ENCODE peak calls at places on chromosome X, in nine cellular contexts. One of them, this sample, is unnamed.
A peak's percentile ranks its signal among the peaks of the same experiment; 100 is the strongest.

GRCh38 chrX:132092439-132093065 is 35.3 kb downstream of the FRMD7 start:
- DNase-seq in T1000: no peak
- DNase-seq in iris pigment epithelial cell: peak; percentile 78
- DNase-seq in glutamatergic neuron: peak; percentile 39
- DNase-seq in activated CD8-positive, alpha-beta memory T cell treated with anti-CD3 and anti-CD28 coated beads for 1 hour: peak; percentile 3
- DNase-seq in non-pigmented ciliary epithelial cell: no peak
- DNase-seq in NCI-H1436: peak; percentile 68
- DNase-seq in DMS79: no peak
- DNase-seq in cerebellum: no peak
- DNase-seq in this sample: peak; percentile 39

GRCh38 chrX:47631676-47632075 is 1.9 kb upstream of the CFP start:
- DNase-seq in activated CD8-positive, alpha-beta memory T cell treated with anti-CD3 and anti-CD28 coated beads for 1 hour: no peak
- DNase-seq in cerebellum: no peak
- DNase-seq in NCI-H1436: no peak
- DNase-seq in glutamatergic neuron: no peak
- DNase-seq in non-pigmented ciliary epithelial cell: no peak
- DNase-seq in T1000: no peak
- DNase-seq in DMS79: no peak
- DNase-seq in iris pigment epithelial cell: no peak
- DNase-seq in this sample: no peak

GRCh38 chrX:150849486-150849885 is 49.0 kb downstream of the CD99L2 start:
- DNase-seq in cerebellum: no peak
- DNase-seq in T1000: no peak
- DNase-seq in activated CD8-positive, alpha-beta memory T cell treated with anti-CD3 and anti-CD28 coated beads for 1 hour: no peak
- DNase-seq in DMS79: no peak
- DNase-seq in NCI-H1436: no peak
- DNase-seq in iris pigment epithelial cell: no peak
- DNase-seq in glutamatergic neuron: no peak
- DNase-seq in non-pigmented ciliary epithelial cell: no peak
- DNase-seq in this sample: no peak

GRCh38 chrX:101160001-101160400 is 59.6 kb upstream of the DRP2 start:
- DNase-seq in glutamatergic neuron: no peak
- DNase-seq in non-pigmented ciliary epithelial cell: no peak
- DNase-seq in iris pigment epithelial cell: no peak
- DNase-seq in T1000: no peak
- DNase-seq in DMS79: no peak
- DNase-seq in activated CD8-positive, alpha-beta memory T cell treated with anti-CD3 and anti-CD28 coated beads for 1 hour: no peak
- DNase-seq in cerebellum: no peak
- DNase-seq in NCI-H1436: no peak
- DNase-seq in this sample: no peak

GRCh38 chrX:44432641-44433040 is 89.2 kb upstream of the EFHC2 start:
- DNase-seq in glutamatergic neuron: no peak
- DNase-seq in T1000: no peak
- DNase-seq in iris pigment epithelial cell: no peak
- DNase-seq in non-pigmented ciliary epithelial cell: no peak
- DNase-seq in NCI-H1436: no peak
- DNase-seq in cerebellum: no peak
- DNase-seq in activated CD8-positive, alpha-beta memory T cell treated with anti-CD3 and anti-CD28 coated beads for 1 hour: no peak
- DNase-seq in DMS79: no peak
- DNase-seq in this sample: no peak

GRCh38 chrX:49308604-49309269 is 5.3 kb downstream of the GAGE10 start:
- DNase-seq in glutamatergic neuron: no peak
- DNase-seq in DMS79: no peak
- DNase-seq in cerebellum: no peak
- DNase-seq in non-pigmented ciliary epithelial cell: no peak
- DNase-seq in T1000: no peak
- DNase-seq in iris pigment epithelial cell: peak; percentile 9
- DNase-seq in activated CD8-positive, alpha-beta memory T cell treated with anti-CD3 and anti-CD28 coated beads for 1 hour: no peak
- DNase-seq in NCI-H1436: no peak
- DNase-seq in this sample: peak; percentile 22

GRCh38 chrX:151830911-151831310 is 81.8 kb upstream of the MAGEA4 start:
- DNase-seq in DMS79: peak; percentile 91
- DNase-seq in glutamatergic neuron: no peak
- DNase-seq in cerebellum: no peak
- DNase-seq in non-pigmented ciliary epithelial cell: no peak
- DNase-seq in T1000: no peak
- DNase-seq in NCI-H1436: no peak
- DNase-seq in activated CD8-positive, alpha-beta memory T cell treated with anti-CD3 and anti-CD28 coated beads for 1 hour: no peak
- DNase-seq in iris pigment epithelial cell: peak; percentile 3
- DNase-seq in this sample: no peak

GRCh38 chrX:16124201-16124600 is 836 bp downstream of the GRPR start:
- DNase-seq in NCI-H1436: no peak
- DNase-seq in iris pigment epithelial cell: no peak
- DNase-seq in non-pigmented ciliary epithelial cell: no peak
- DNase-seq in activated CD8-positive, alpha-beta memory T cell treated with anti-CD3 and anti-CD28 coated beads for 1 hour: no peak
- DNase-seq in T1000: no peak
- DNase-seq in glutamatergic neuron: no peak
- DNase-seq in cerebellum: no peak
- DNase-seq in DMS79: no peak
- DNase-seq in this sample: no peak

GRCh38 chrX:9681422-9681821 is 84.2 kb downstream of the GPR143 start:
- DNase-seq in T1000: no peak
- DNase-seq in non-pigmented ciliary epithelial cell: no peak
- DNase-seq in iris pigment epithelial cell: peak; percentile 79
- DNase-seq in NCI-H1436: no peak
- DNase-seq in glutamatergic neuron: no peak
- DNase-seq in activated CD8-positive, alpha-beta memory T cell treated with anti-CD3 and anti-CD28 coated beads for 1 hour: no peak
- DNase-seq in cerebellum: no peak
- DNase-seq in DMS79: no peak
- DNase-seq in this sample: no peak

GRCh38 chrX:100625985-100626491 is 10.6 kb downstream of the TSPAN6 start:
- DNase-seq in activated CD8-positive, alpha-beta memory T cell treated with anti-CD3 and anti-CD28 coated beads for 1 hour: no peak
- DNase-seq in NCI-H1436: no peak
- DNase-seq in glutamatergic neuron: no peak
- DNase-seq in DMS79: no peak
- DNase-seq in T1000: no peak
- DNase-seq in cerebellum: no peak
- DNase-seq in iris pigment epithelial cell: no peak
- DNase-seq in non-pigmented ciliary epithelial cell: no peak
- DNase-seq in this sample: no peak

GRCh38 chrX:39439910-39440733 is 638.9 kb downstream of the MID1IP1 start:
- DNase-seq in DMS79: no peak
- DNase-seq in NCI-H1436: no peak
- DNase-seq in activated CD8-positive, alpha-beta memory T cell treated with anti-CD3 and anti-CD28 coated beads for 1 hour: no peak
- DNase-seq in T1000: no peak
- DNase-seq in iris pigment epithelial cell: no peak
- DNase-seq in non-pigmented ciliary epithelial cell: no peak
- DNase-seq in cerebellum: no peak
- DNase-seq in glutamatergic neuron: no peak
- DNase-seq in this sample: no peak

GRCh38 chrX:30943984-30944383 is 54.9 kb upstream of the TAB3 start:
- DNase-seq in NCI-H1436: no peak
- DNase-seq in DMS79: no peak
- DNase-seq in glutamatergic neuron: no peak
- DNase-seq in T1000: no peak
- DNase-seq in non-pigmented ciliary epithelial cell: no peak
- DNase-seq in cerebellum: no peak
- DNase-seq in iris pigment epithelial cell: no peak
- DNase-seq in activated CD8-positive, alpha-beta memory T cell treated with anti-CD3 and anti-CD28 coated beads for 1 hour: no peak
- DNase-seq in this sample: no peak

GRCh38 chrX:71533850-71534515 is 1.1 kb downstream of the OGT start:
- DNase-seq in non-pigmented ciliary epithelial cell: no peak
- DNase-seq in iris pigment epithelial cell: peak; percentile 42
- DNase-seq in cerebellum: peak; percentile 27
- DNase-seq in glutamatergic neuron: peak; percentile 41
- DNase-seq in T1000: no peak
- DNase-seq in activated CD8-positive, alpha-beta memory T cell treated with anti-CD3 and anti-CD28 coated beads for 1 hour: peak; percentile 31
- DNase-seq in DMS79: peak; percentile 32
- DNase-seq in NCI-H1436: peak; percentile 33
- DNase-seq in this sample: peak; percentile 60

GRCh38 chrX:40243699-40244098 is 145.9 kb upstream of the BCOR start:
- DNase-seq in NCI-H1436: no peak
- DNase-seq in non-pigmented ciliary epithelial cell: no peak
- DNase-seq in iris pigment epithelial cell: no peak
- DNase-seq in T1000: no peak
- DNase-seq in glutamatergic neuron: no peak
- DNase-seq in DMS79: no peak
- DNase-seq in cerebellum: no peak
- DNase-seq in activated CD8-positive, alpha-beta memory T cell treated with anti-CD3 and anti-CD28 coated beads for 1 hour: no peak
- DNase-seq in this sample: no peak

GRCh38 chrX:135396566-135396965 is 25.2 kb upstream of the SMIM10L2A start:
- DNase-seq in non-pigmented ciliary epithelial cell: no peak
- DNase-seq in activated CD8-positive, alpha-beta memory T cell treated with anti-CD3 and anti-CD28 coated beads for 1 hour: no peak
- DNase-seq in T1000: no peak
- DNase-seq in NCI-H1436: peak; percentile 52
- DNase-seq in glutamatergic neuron: no peak
- DNase-seq in iris pigment epithelial cell: no peak
- DNase-seq in cerebellum: no peak
- DNase-seq in DMS79: no peak
- DNase-seq in this sample: no peak

GRCh38 chrX:14899607-14900006 is 26.4 kb downstream of the MOSPD2 start:
- DNase-seq in T1000: no peak
- DNase-seq in cerebellum: no peak
- DNase-seq in activated CD8-positive, alpha-beta memory T cell treated with anti-CD3 and anti-CD28 coated beads for 1 hour: no peak
- DNase-seq in iris pigment epithelial cell: peak; percentile 85
- DNase-seq in non-pigmented ciliary epithelial cell: peak; percentile 45
- DNase-seq in NCI-H1436: no peak
- DNase-seq in glutamatergic neuron: no peak
- DNase-seq in DMS79: no peak
- DNase-seq in this sample: no peak

GRCh38 chrX:2500681-2501151 is at the start of the genes DHRSX and ZBED1:
- DNase-seq in DMS79: no peak
- DNase-seq in non-pigmented ciliary epithelial cell: no peak
- DNase-seq in glutamatergic neuron: peak; percentile 94
- DNase-seq in activated CD8-positive, alpha-beta memory T cell treated with anti-CD3 and anti-CD28 coated beads for 1 hour: peak; percentile 28
- DNase-seq in T1000: no peak
- DNase-seq in cerebellum: peak; percentile 37
- DNase-seq in iris pigment epithelial cell: peak; percentile 16
- DNase-seq in NCI-H1436: no peak
- DNase-seq in this sample: peak; percentile 13

GRCh38 chrX:119363391-119363790 is 35.7 kb upstream of the SLC25A43 start:
- DNase-seq in non-pigmented ciliary epithelial cell: no peak
- DNase-seq in iris pigment epithelial cell: no peak
- DNase-seq in DMS79: no peak
- DNase-seq in T1000: no peak
- DNase-seq in cerebellum: no peak
- DNase-seq in NCI-H1436: no peak
- DNase-seq in glutamatergic neuron: no peak
- DNase-seq in activated CD8-positive, alpha-beta memory T cell treated with anti-CD3 and anti-CD28 coated beads for 1 hour: no peak
- DNase-seq in this sample: no peak

GRCh38 chrX:17374619-17375360 is at the start of gene NHS:
- DNase-seq in NCI-H1436: peak; percentile 63
- DNase-seq in T1000: peak; percentile 47
- DNase-seq in activated CD8-positive, alpha-beta memory T cell treated with anti-CD3 and anti-CD28 coated beads for 1 hour: no peak
- DNase-seq in glutamatergic neuron: peak; percentile 82
- DNase-seq in non-pigmented ciliary epithelial cell: no peak
- DNase-seq in cerebellum: peak; percentile 42
- DNase-seq in DMS79: no peak
- DNase-seq in iris pigment epithelial cell: peak; percentile 42
- DNase-seq in this sample: no peak

GRCh38 chrX:109785053-109785452 is 52.0 kb upstream of the ACSL4 start:
- DNase-seq in iris pigment epithelial cell: no peak
- DNase-seq in DMS79: no peak
- DNase-seq in glutamatergic neuron: no peak
- DNase-seq in T1000: no peak
- DNase-seq in cerebellum: no peak
- DNase-seq in NCI-H1436: no peak
- DNase-seq in non-pigmented ciliary epithelial cell: no peak
- DNase-seq in activated CD8-positive, alpha-beta memory T cell treated with anti-CD3 and anti-CD28 coated beads for 1 hour: no peak
- DNase-seq in this sample: no peak

GRCh38 chrX:80331285-80331684 is 89.0 kb upstream of the TENT5D start:
- DNase-seq in NCI-H1436: no peak
- DNase-seq in iris pigment epithelial cell: no peak
- DNase-seq in T1000: no peak
- DNase-seq in non-pigmented ciliary epithelial cell: no peak
- DNase-seq in glutamatergic neuron: no peak
- DNase-seq in DMS79: no peak
- DNase-seq in activated CD8-positive, alpha-beta memory T cell treated with anti-CD3 and anti-CD28 coated beads for 1 hour: no peak
- DNase-seq in cerebellum: no peak
- DNase-seq in this sample: no peak

GRCh38 chrX:13013353-13014110 is 30.9 kb downstream of the FAM9C start:
- DNase-seq in non-pigmented ciliary epithelial cell: no peak
- DNase-seq in NCI-H1436: no peak
- DNase-seq in glutamatergic neuron: no peak
- DNase-seq in cerebellum: no peak
- DNase-seq in DMS79: no peak
- DNase-seq in iris pigment epithelial cell: peak; percentile 52
- DNase-seq in activated CD8-positive, alpha-beta memory T cell treated with anti-CD3 and anti-CD28 coated beads for 1 hour: no peak
- DNase-seq in T1000: no peak
- DNase-seq in this sample: no peak

GRCh38 chrX:150643958-150644357 is 49.2 kb upstream of the MTMR1 start:
- DNase-seq in T1000: no peak
- DNase-seq in glutamatergic neuron: no peak
- DNase-seq in cerebellum: no peak
- DNase-seq in iris pigment epithelial cell: no peak
- DNase-seq in NCI-H1436: no peak
- DNase-seq in activated CD8-positive, alpha-beta memory T cell treated with anti-CD3 and anti-CD28 coated beads for 1 hour: no peak
- DNase-seq in DMS79: no peak
- DNase-seq in non-pigmented ciliary epithelial cell: no peak
- DNase-seq in this sample: no peak

GRCh38 chrX:17859609-17860178 is 1.4 kb downstream of the RAI2 start:
- DNase-seq in cerebellum: no peak
- DNase-seq in activated CD8-positive, alpha-beta memory T cell treated with anti-CD3 and anti-CD28 coated beads for 1 hour: no peak
- DNase-seq in DMS79: no peak
- DNase-seq in iris pigment epithelial cell: no peak
- DNase-seq in T1000: no peak
- DNase-seq in non-pigmented ciliary epithelial cell: no peak
- DNase-seq in NCI-H1436: no peak
- DNase-seq in glutamatergic neuron: no peak
- DNase-seq in this sample: peak; percentile 22

GRCh38 chrX:121832446-121832845 is 785.0 kb downstream of the GLUD2 start:
- DNase-seq in activated CD8-positive, alpha-beta memory T cell treated with anti-CD3 and anti-CD28 coated beads for 1 hour: no peak
- DNase-seq in non-pigmented ciliary epithelial cell: peak; percentile 14
- DNase-seq in glutamatergic neuron: no peak
- DNase-seq in DMS79: no peak
- DNase-seq in cerebellum: no peak
- DNase-seq in iris pigment epithelial cell: peak; percentile 41
- DNase-seq in NCI-H1436: no peak
- DNase-seq in T1000: no peak
- DNase-seq in this sample: no peak

GRCh38 chrX:50747471-50747900 is 66.5 kb downstream of the SHROOM4 start:
- DNase-seq in activated CD8-positive, alpha-beta memory T cell treated with anti-CD3 and anti-CD28 coated beads for 1 hour: no peak
- DNase-seq in cerebellum: no peak
- DNase-seq in T1000: no peak
- DNase-seq in glutamatergic neuron: peak; percentile 13
- DNase-seq in iris pigment epithelial cell: peak; percentile 38
- DNase-seq in DMS79: no peak
- DNase-seq in non-pigmented ciliary epithelial cell: peak; percentile 1
- DNase-seq in NCI-H1436: no peak
- DNase-seq in this sample: no peak

GRCh38 chrX:10108288-10108687 is 48.5 kb upstream of the CLCN4 start:
- DNase-seq in T1000: no peak
- DNase-seq in iris pigment epithelial cell: no peak
- DNase-seq in cerebellum: no peak
- DNase-seq in NCI-H1436: no peak
- DNase-seq in DMS79: no peak
- DNase-seq in non-pigmented ciliary epithelial cell: no peak
- DNase-seq in glutamatergic neuron: no peak
- DNase-seq in activated CD8-positive, alpha-beta memory T cell treated with anti-CD3 and anti-CD28 coated beads for 1 hour: no peak
- DNase-seq in this sample: no peak

GRCh38 chrX:65587616-65588526 is 53.3 kb upstream of the LAS1L start:
- DNase-seq in iris pigment epithelial cell: peak; percentile 34
- DNase-seq in non-pigmented ciliary epithelial cell: no peak
- DNase-seq in cerebellum: no peak
- DNase-seq in activated CD8-positive, alpha-beta memory T cell treated with anti-CD3 and anti-CD28 coated beads for 1 hour: no peak
- DNase-seq in DMS79: peak; percentile 15
- DNase-seq in T1000: peak; percentile 36
- DNase-seq in NCI-H1436: no peak
- DNase-seq in glutamatergic neuron: no peak
- DNase-seq in this sample: no peak

GRCh38 chrX:55033429-55033828 is 2.7 kb upstream of the ALAS2 start:
- DNase-seq in NCI-H1436: no peak
- DNase-seq in activated CD8-positive, alpha-beta memory T cell treated with anti-CD3 and anti-CD28 coated beads for 1 hour: no peak
- DNase-seq in T1000: no peak
- DNase-seq in non-pigmented ciliary epithelial cell: no peak
- DNase-seq in iris pigment epithelial cell: no peak
- DNase-seq in DMS79: no peak
- DNase-seq in cerebellum: no peak
- DNase-seq in glutamatergic neuron: no peak
- DNase-seq in this sample: no peak

GRCh38 chrX:56113785-56114436 is 118.2 kb upstream of the KLF8 start:
- DNase-seq in T1000: no peak
- DNase-seq in activated CD8-positive, alpha-beta memory T cell treated with anti-CD3 and anti-CD28 coated beads for 1 hour: no peak
- DNase-seq in cerebellum: no peak
- DNase-seq in DMS79: no peak
- DNase-seq in NCI-H1436: no peak
- DNase-seq in glutamatergic neuron: no peak
- DNase-seq in non-pigmented ciliary epithelial cell: no peak
- DNase-seq in iris pigment epithelial cell: no peak
- DNase-seq in this sample: no peak

GRCh38 chrX:21126661-21127060 is 247.6 kb upstream of the CNKSR2 start:
- DNase-seq in non-pigmented ciliary epithelial cell: no peak
- DNase-seq in DMS79: no peak
- DNase-seq in iris pigment epithelial cell: no peak
- DNase-seq in glutamatergic neuron: no peak
- DNase-seq in NCI-H1436: no peak
- DNase-seq in cerebellum: no peak
- DNase-seq in T1000: no peak
- DNase-seq in activated CD8-positive, alpha-beta memory T cell treated with anti-CD3 and anti-CD28 coated beads for 1 hour: no peak
- DNase-seq in this sample: no peak

This sample was measured in CD4-positive, alpha-beta T cell.